ENCODE peak calls at places on chromosomes 3 and 15, in six cellular contexts. One of them, this sample, is unnamed.

GRCh38 chr3:155745795-155746550 is 1.1 kb upstream of the PLCH1 start:
- DNase-seq in A549: peak; percentile 68
- DNase-seq in GM12865: no peak
- DNase-seq in RWPE1: no peak
- DNase-seq in AG09319: no peak
- DNase-seq in H9: peak; percentile 81
- DNase-seq in this sample: peak; percentile 54

GRCh38 chr3:29686889-29687592 is 406.2 kb downstream of the RBMS3 start:
- DNase-seq in A549: no peak
- DNase-seq in H9: no peak
- DNase-seq in GM12865: peak; percentile 76
- DNase-seq in AG09319: no peak
- DNase-seq in RWPE1: no peak
- DNase-seq in this sample: no peak

GRCh38 chr3:138125548-138126221 is 6.5 kb downstream of the A4GNT start:
- DNase-seq in GM12865: no peak
- DNase-seq in A549: peak; percentile 17
- DNase-seq in RWPE1: no peak
- DNase-seq in AG09319: no peak
- DNase-seq in H9: no peak
- DNase-seq in this sample: no peak

GRCh38 chr3:120244834-120245225 is 40.2 kb downstream of the GPR156 start:
- DNase-seq in AG09319: no peak
- DNase-seq in GM12865: no peak
- DNase-seq in RWPE1: no peak
- DNase-seq in A549: no peak
- DNase-seq in H9: no peak
- DNase-seq in this sample: no peak

GRCh38 chr3:153602801-153603200 is 440.8 kb downstream of the RAP2B start:
- DNase-seq in H9: no peak
- DNase-seq in AG09319: no peak
- DNase-seq in RWPE1: no peak
- DNase-seq in A549: no peak
- DNase-seq in GM12865: no peak
- DNase-seq in this sample: no peak

GRCh38 chr3:161851941-161852566 is 355.4 kb downstream of the OTOL1 start:
- DNase-seq in RWPE1: peak; percentile 28
- DNase-seq in A549: peak; percentile 53
- DNase-seq in H9: peak; percentile 73
- DNase-seq in GM12865: peak; percentile 67
- DNase-seq in AG09319: peak; percentile 4
- DNase-seq in this sample: peak; percentile 77

GRCh38 chr15:84034831-84035753 is 200.5 kb upstream of the GOLGA6L4 start:
- DNase-seq in A549: peak; percentile 40
- DNase-seq in GM12865: peak; percentile 59
- DNase-seq in H9: peak; percentile 45
- DNase-seq in AG09319: no peak
- DNase-seq in RWPE1: peak; percentile 47
- DNase-seq in this sample: peak; percentile 20

GRCh38 chr15:85730001-85730820 is 64.5 kb downstream of the KLHL25 start:
- DNase-seq in AG09319: no peak
- DNase-seq in RWPE1: peak; percentile 79
- DNase-seq in A549: peak; percentile 74
- DNase-seq in GM12865: peak; percentile 72
- DNase-seq in H9: no peak
- DNase-seq in this sample: peak; percentile 36

GRCh38 chr3:2261747-2262146 is 163.1 kb downstream of the CNTN4 start:
- DNase-seq in H9: no peak
- DNase-seq in GM12865: no peak
- DNase-seq in AG09319: no peak
- DNase-seq in A549: no peak
- DNase-seq in RWPE1: no peak
- DNase-seq in this sample: no peak

GRCh38 chr3:129505341-129505740 is 23.1 kb upstream of the RHO start:
- DNase-seq in RWPE1: no peak
- DNase-seq in GM12865: no peak
- DNase-seq in AG09319: no peak
- DNase-seq in A549: no peak
- DNase-seq in H9: no peak
- DNase-seq in this sample: no peak

GRCh38 chr3:176953106-176954080 is 243.9 kb downstream of the TBL1XR1 start:
- DNase-seq in A549: no peak
- DNase-seq in GM12865: no peak
- DNase-seq in H9: no peak
- DNase-seq in RWPE1: no peak
- DNase-seq in AG09319: peak; percentile 53
- DNase-seq in this sample: no peak

GRCh38 chr15:90294601-90295269 is 29.3 kb downstream of the NGRN start:
- DNase-seq in GM12865: no peak
- DNase-seq in H9: peak; percentile 46
- DNase-seq in A549: no peak
- DNase-seq in AG09319: no peak
- DNase-seq in RWPE1: no peak
- DNase-seq in this sample: no peak
- TF ChIP-seq CTCF in GM12865: no peak
- TF ChIP-seq CTCF in H9: peak; percentile 46
- TF ChIP-seq CTCF in A549: no peak
- TF ChIP-seq CTCF in AG09319: no peak
- TF ChIP-seq CTCF in RWPE1: no peak
- TF ChIP-seq CTCF in this sample: no peak

DNA sequence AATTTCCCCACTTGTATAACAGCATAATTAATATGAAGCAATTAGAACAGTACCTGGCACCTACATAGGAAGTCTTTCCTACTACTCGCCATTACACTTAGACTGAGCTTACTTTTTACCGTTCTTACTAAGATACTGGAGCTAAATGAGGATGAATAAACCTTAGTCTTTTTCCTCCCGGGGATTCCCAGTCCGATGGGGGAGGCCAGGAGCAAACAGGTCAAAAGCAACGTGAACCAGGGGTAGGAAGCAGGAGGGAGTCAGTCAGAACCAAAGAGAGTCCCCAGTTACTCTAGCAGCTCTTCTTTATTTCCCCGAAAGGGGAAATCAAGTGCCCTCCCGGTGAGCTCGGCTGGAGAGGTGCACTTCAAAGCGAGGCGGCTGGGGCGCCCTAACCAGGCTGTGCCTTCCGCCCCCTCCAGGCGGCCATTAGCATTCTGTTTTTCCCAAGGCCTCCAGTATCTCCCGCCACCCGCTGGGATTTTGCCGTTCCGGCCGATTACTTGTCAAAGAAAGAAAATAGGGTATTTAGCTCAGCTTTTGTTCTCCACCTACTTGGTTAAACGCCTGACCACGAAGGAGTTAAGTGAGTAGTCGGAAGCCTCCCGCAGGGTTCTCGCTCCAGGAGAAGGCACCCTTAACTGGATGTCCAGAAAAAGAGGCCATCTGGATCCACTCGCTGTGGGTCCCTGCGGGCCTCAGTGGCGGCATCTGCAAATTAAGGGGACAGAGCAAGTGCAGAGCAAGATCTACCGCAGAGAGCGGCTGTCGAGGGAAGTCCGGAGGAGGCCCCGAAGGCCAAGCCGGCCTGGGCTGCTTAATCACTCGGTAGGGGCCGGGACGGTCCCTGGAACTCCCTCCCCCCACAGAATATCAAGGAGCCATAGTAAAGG is 6.3 kb upstream of the EOMES start:
- DNase-seq in GM12865: no peak
- DNase-seq in AG09319: no peak
- DNase-seq in H9: peak; percentile 93
- DNase-seq in RWPE1: no peak
- DNase-seq in A549: no peak
- DNase-seq in this sample: no peak
- TF ChIP-seq CTCF in GM12865: no peak
- TF ChIP-seq CTCF in AG09319: no peak
- TF ChIP-seq CTCF in H9: peak; percentile 55
- TF ChIP-seq CTCF in RWPE1: no peak
- TF ChIP-seq CTCF in A549: no peak
- TF ChIP-seq CTCF in this sample: no peak

GRCh38 chr3:12044860-12045259 is 40.7 kb downstream of the SYN2 start:
- DNase-seq in GM12865: no peak
- DNase-seq in RWPE1: no peak
- DNase-seq in H9: no peak
- DNase-seq in AG09319: no peak
- DNase-seq in A549: no peak
- DNase-seq in this sample: no peak

GRCh38 chr3:12049675-12050074 is 45.5 kb downstream of the SYN2 start:
- DNase-seq in AG09319: no peak
- DNase-seq in A549: no peak
- DNase-seq in GM12865: no peak
- DNase-seq in RWPE1: no peak
- DNase-seq in H9: no peak
- DNase-seq in this sample: no peak

GRCh38 chr3:12041476-12041875 is 37.3 kb downstream of the SYN2 start:
- DNase-seq in AG09319: no peak
- DNase-seq in H9: no peak
- DNase-seq in GM12865: no peak
- DNase-seq in RWPE1: no peak
- DNase-seq in A549: no peak
- DNase-seq in this sample: no peak

GRCh38 chr3:12042638-12043037 is 38.5 kb downstream of the SYN2 start:
- DNase-seq in GM12865: no peak
- DNase-seq in RWPE1: no peak
- DNase-seq in A549: no peak
- DNase-seq in AG09319: no peak
- DNase-seq in H9: no peak
- DNase-seq in this sample: no peak

GRCh38 chr3:12046406-12046805 is 42.2 kb downstream of the SYN2 start:
- DNase-seq in GM12865: no peak
- DNase-seq in A549: peak; percentile 6
- DNase-seq in AG09319: no peak
- DNase-seq in RWPE1: no peak
- DNase-seq in H9: no peak
- DNase-seq in this sample: no peak
- TF ChIP-seq CTCF in GM12865: no peak
- TF ChIP-seq CTCF in A549: peak; percentile 52
- TF ChIP-seq CTCF in AG09319: no peak
- TF ChIP-seq CTCF in RWPE1: peak; percentile 20
- TF ChIP-seq CTCF in H9: peak; percentile 62
- TF ChIP-seq CTCF in this sample: no peak

DNA sequence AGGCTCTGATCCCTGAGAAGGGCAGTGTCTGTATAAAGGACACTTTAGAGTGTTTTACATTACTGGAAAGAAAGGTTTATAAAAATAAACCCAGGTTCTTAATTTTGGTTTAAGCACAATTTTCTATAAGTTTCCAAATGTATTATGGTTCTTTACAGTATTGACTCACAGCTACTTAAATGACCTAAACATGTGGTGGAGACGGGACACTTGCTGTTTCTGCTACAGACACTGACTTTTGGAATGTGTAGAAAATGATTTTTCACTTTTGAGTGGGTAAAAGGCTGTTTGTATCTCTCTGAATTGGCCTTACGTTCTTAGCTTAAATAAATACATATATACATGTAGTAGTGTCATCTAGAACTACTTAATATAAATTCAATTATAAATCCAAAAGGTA is 55.4 kb downstream of the SNRK start:
- DNase-seq in A549: no peak
- DNase-seq in H9: no peak
- DNase-seq in AG09319: no peak
- DNase-seq in GM12865: no peak
- DNase-seq in RWPE1: no peak
- DNase-seq in this sample: no peak
- TF ChIP-seq CTCF in A549: no peak
- TF ChIP-seq CTCF in H9: no peak
- TF ChIP-seq CTCF in AG09319: no peak
- TF ChIP-seq CTCF in GM12865: no peak
- TF ChIP-seq CTCF in RWPE1: no peak
- TF ChIP-seq CTCF in this sample: no peak

This sample was measured in endothelial cell.